ENCODE peak calls at places on chromosome 17, in eight cellular contexts. J is lung, Q is Peyer's patch, R is retinal pigment epithelial cell, K is OCI-LY7, M is lower leg skin, D is cardiac muscle cell, H is astrocyte of the cerebellum. I is an unnamed sample.
A peak's percentile ranks its signal among the peaks of the same experiment; 100 is the strongest.

GRCh38 chr17:64648234-64648633 is 13.9 kb downstream of the SMURF2 start:
- DNase-seq in J (no peak), Q (no peak), R (no peak), K (no peak), M (no peak), D (no peak), H (no peak), I (peak; percentile 63)

GRCh38 chr17:73131993-73132595 is 32.7 kb upstream of the SSTR2 start:
- DNase-seq in J (no peak), Q (no peak), R (no peak), K (peak; percentile 74), M (no peak), D (no peak), H (no peak), I (no peak)

GRCh38 chr17:39929657-39930407 is 2.3 kb downstream of the LRRC3C start:
- DNase-seq in J (no peak), Q (no peak), R (peak; percentile 37), K (no peak), M (no peak), D (peak; percentile 83), H (peak; percentile 59), I (peak; percentile 92)

GRCh38 chr17:29347831-29348281 is 42.3 kb upstream of the TAOK1 start:
- DNase-seq in J (no peak), Q (no peak), R (no peak), K (no peak), M (peak; percentile 20), D (peak; percentile 73), H (no peak), I (peak; percentile 40)

GRCh38 chr17:50955160-50955559 is 89.0 kb upstream of the TOB1 start:
- DNase-seq in J (peak; percentile 27), Q (no peak), R (no peak), K (no peak), M (peak; percentile 82), D (no peak), H (no peak), I (no peak)

GRCh38 chr17:66551839-66552238 is 249.4 kb downstream of the PRKCA start:
- DNase-seq in J (no peak), Q (no peak), R (no peak), K (no peak), M (no peak), D (no peak), H (no peak), I (no peak)

GRCh38 chr17:30321314-30321713 is 12.5 kb downstream of the TMIGD1 start:
- DNase-seq in J (no peak), Q (no peak), R (no peak), K (no peak), M (no peak), D (no peak), H (no peak), I (no peak)

GRCh38 chr17:64150237-64151015 is 20.5 kb upstream of the ERN1 start:
- DNase-seq in J (peak; percentile 69), Q (no peak), R (no peak), K (no peak), M (peak; percentile 72), D (peak; percentile 66), H (no peak), I (peak; percentile 35)

GRCh38 chr17:74220966-74221814 is 7.8 kb downstream of the TTYH2 start:
- DNase-seq in J (no peak), Q (no peak), R (no peak), K (no peak), M (no peak), D (no peak), H (no peak), I (no peak)

DNA sequence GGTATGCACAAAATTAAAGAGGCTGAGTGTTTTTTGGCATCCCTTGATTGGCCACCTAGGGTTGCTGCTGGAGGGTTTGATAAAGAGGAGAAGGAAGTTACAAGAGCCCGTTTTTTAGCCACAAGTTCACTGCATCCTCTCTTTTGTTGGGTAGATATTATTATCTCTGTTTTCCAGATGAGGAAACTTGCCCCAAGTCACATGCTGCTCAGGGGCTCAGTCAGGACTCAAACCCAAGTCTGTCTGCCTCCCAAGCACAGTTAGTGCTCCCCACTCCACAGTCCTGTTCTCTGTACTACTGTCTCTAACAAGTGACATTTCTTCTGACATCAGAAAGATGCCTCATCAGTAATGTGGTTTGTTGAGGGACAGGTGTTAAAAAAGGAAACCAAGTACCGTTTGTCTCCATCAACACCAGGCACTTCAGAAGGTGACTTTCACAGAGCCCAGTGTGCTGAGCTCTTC is 1.4 kb downstream of the NT5M start:
- DNase-seq in J (no peak), Q (no peak), R (no peak), K (peak; percentile 65), M (no peak), D (no peak), H (no peak), I (no peak)
- TF ChIP-seq CTCF in J (no peak), Q (no peak), R (no peak), K (no peak), M (no peak), D (no peak), H (no peak), I (no peak)

GRCh38 chr17:19456016-19456927 is 45.2 kb downstream of the RNF112 start:
- DNase-seq in J (no peak), Q (no peak), R (no peak), K (no peak), M (peak; percentile 31), D (no peak), H (no peak), I (no peak)
- H3K4me3 ChIP-seq in J (no peak overlapping the region), Q (no peak overlapping the region), R (no peak overlapping the region), K (no peak overlapping the region), M (no peak overlapping the region), D (no peak overlapping the region), H (no peak overlapping the region), I (no peak overlapping the region)

GRCh38 chr17:34442387-34443111 is 79.5 kb upstream of the CCL1 start:
- DNase-seq in J (no peak), Q (no peak), R (no peak), K (no peak), M (no peak), D (no peak), H (no peak), I (no peak)

GRCh38 chr17:34447406-34447805 is 84.4 kb upstream of the CCL1 start:
- DNase-seq in J (no peak), Q (no peak), R (no peak), K (no peak), M (no peak), D (no peak), H (no peak), I (no peak)

GRCh38 chr17:34445145-34445544 is 82.1 kb upstream of the CCL1 start:
- DNase-seq in J (no peak), Q (no peak), R (no peak), K (no peak), M (no peak), D (no peak), H (no peak), I (no peak)

GRCh38 chr17:34443832-34444469 is 80.9 kb upstream of the CCL1 start:
- DNase-seq in J (no peak), Q (no peak), R (no peak), K (peak; percentile 11), M (no peak), D (no peak), H (no peak), I (no peak)
- TF ChIP-seq CTCF in J (no peak), Q (no peak), R (peak; percentile 13), K (peak; percentile 56), M (no peak), D (no peak), H (no peak), I (peak; percentile 16)

GRCh38 chr17:80442305-80442659 is 27.3 kb downstream of the ENDOV start:
- DNase-seq in J (no peak), Q (no peak), R (no peak), K (no peak), M (no peak), D (no peak), H (no peak), I (no peak)

GRCh38 chr17:80445152-80446110 is 30.5 kb downstream of the ENDOV start:
- DNase-seq in J (no peak), Q (no peak), R (no peak), K (no peak), M (no peak), D (no peak), H (no peak), I (no peak)

GRCh38 chr17:80442764-80443163 is 27.8 kb downstream of the ENDOV start:
- DNase-seq in J (no peak), Q (no peak), R (no peak), K (no peak), M (no peak), D (no peak), H (no peak), I (no peak)

GRCh38 chr17:80443498-80443897 is 28.5 kb downstream of the ENDOV start:
- DNase-seq in J (no peak), Q (no peak), R (no peak), K (no peak), M (no peak), D (no peak), H (no peak), I (no peak)

DNA sequence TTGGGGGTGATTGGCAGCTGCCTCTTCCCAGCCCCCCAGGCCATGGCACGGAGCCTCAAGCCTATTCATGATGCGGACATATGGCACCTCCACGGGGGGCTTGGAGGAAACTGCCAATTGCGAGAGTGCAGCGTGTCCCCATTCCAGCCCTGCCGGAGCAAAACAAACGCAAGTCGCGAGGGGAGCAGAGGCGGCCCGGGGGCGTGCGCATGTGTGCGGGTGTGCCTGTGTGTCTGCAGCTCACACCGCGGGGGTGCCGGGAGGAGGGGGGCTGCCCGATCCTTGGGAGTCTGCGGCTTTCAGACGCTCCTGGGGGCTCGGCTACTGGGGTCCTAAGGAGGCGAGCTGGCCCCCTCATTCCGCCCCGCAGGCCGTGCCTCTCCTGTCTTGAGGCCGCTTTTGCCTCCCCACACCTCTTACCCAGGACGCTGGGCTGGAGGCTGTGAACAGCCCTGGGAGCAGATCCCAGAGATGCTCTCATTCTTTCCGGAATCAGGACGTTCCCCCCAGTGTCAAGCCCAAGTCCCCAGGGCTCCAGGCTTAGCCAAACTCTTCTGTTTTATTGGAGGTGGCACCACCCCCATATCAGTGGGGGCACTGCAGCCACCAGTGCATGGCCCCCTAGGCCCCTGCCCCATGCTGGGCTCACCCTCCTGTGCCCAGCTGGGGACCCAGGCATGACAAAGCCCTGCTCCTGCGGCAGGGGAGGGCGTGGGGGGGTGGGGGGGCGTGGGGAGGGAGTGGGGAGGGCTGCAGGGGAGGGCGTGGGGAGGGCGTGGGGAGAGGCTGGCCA is 29.1 kb downstream of the ENDOV start:
- DNase-seq in J (no peak), Q (no peak), R (no peak), K (no peak), M (no peak), D (no peak), H (no peak), I (no peak)
- H3K4me3 ChIP-seq in J (no peak overlapping the region), Q (no peak overlapping the region), R (no peak overlapping the region), K (no peak overlapping the region), M (no peak overlapping the region), D (no peak overlapping the region), H (no peak overlapping the region), I (no peak overlapping the region)

GRCh38 chr17:6494239-6494941 is 50.1 kb downstream of the PIMREG start:
- DNase-seq in J (no peak), Q (no peak), R (no peak), K (no peak), M (no peak), D (no peak), H (no peak), I (no peak)
- TF ChIP-seq CTCF in J (no peak), Q (no peak), R (no peak), K (no peak), M (no peak), D (no peak), H (no peak), I (no peak)